ENCODE peak calls at places on chromosome 15, in ten cellular contexts. One of them, this sample, is unnamed.
A peak's percentile ranks its signal among the peaks of the same experiment; 100 is the strongest.

GRCh38 chr15:40190591-40190990 is 29.7 kb downstream of the BUB1B start:
- DNase-seq in aorta: no peak
- DNase-seq in amniotic stem cell: no peak
- DNase-seq in tibial artery: no peak
- DNase-seq in T-cell: no peak
- DNase-seq in central memory CD8-positive, alpha-beta T cell: no peak
- DNase-seq in epithelial cell of esophagus: peak; percentile 81
- DNase-seq in AG04449: no peak
- DNase-seq in cardiac fibroblast: peak; percentile 75
- DNase-seq in left ventricle myocardium inferior: no peak
- DNase-seq in this sample: no peak

GRCh38 chr15:40600956-40601355 is 6.9 kb downstream of the KNL1 start:
- DNase-seq in aorta: no peak
- DNase-seq in amniotic stem cell: no peak
- DNase-seq in tibial artery: no peak
- DNase-seq in T-cell: no peak
- DNase-seq in central memory CD8-positive, alpha-beta T cell: no peak
- DNase-seq in epithelial cell of esophagus: no peak
- DNase-seq in AG04449: no peak
- DNase-seq in cardiac fibroblast: no peak
- DNase-seq in left ventricle myocardium inferior: no peak
- DNase-seq in this sample: no peak

GRCh38 chr15:99452728-99453643 is 112.8 kb upstream of the MEF2A start:
- DNase-seq in aorta: peak; percentile 93
- DNase-seq in amniotic stem cell: no peak
- DNase-seq in tibial artery: peak; percentile 91
- DNase-seq in T-cell: no peak
- DNase-seq in central memory CD8-positive, alpha-beta T cell: peak; percentile 6
- DNase-seq in epithelial cell of esophagus: no peak
- DNase-seq in AG04449: no peak
- DNase-seq in cardiac fibroblast: peak; percentile 66
- DNase-seq in left ventricle myocardium inferior: peak; percentile 89
- DNase-seq in this sample: peak; percentile 93

GRCh38 chr15:60423540-60423939 is 25.8 kb upstream of the ANXA2 start:
- DNase-seq in aorta: no peak
- DNase-seq in amniotic stem cell: peak; percentile 92
- DNase-seq in tibial artery: no peak
- DNase-seq in T-cell: no peak
- DNase-seq in central memory CD8-positive, alpha-beta T cell: no peak
- DNase-seq in epithelial cell of esophagus: peak; percentile 86
- DNase-seq in AG04449: peak; percentile 75
- DNase-seq in cardiac fibroblast: peak; percentile 93
- DNase-seq in left ventricle myocardium inferior: no peak
- DNase-seq in this sample: no peak

GRCh38 chr15:69451951-69452701 is 492 bp upstream of the RPLP1 start:
- DNase-seq in aorta: peak; percentile 81
- DNase-seq in amniotic stem cell: no peak
- DNase-seq in tibial artery: no peak
- DNase-seq in T-cell: no peak
- DNase-seq in central memory CD8-positive, alpha-beta T cell: no peak
- DNase-seq in epithelial cell of esophagus: peak; percentile 45
- DNase-seq in AG04449: no peak
- DNase-seq in cardiac fibroblast: peak; percentile 64
- DNase-seq in left ventricle myocardium inferior: no peak
- DNase-seq in this sample: peak; percentile 81

GRCh38 chr15:69604050-69604378 is 151.4 kb downstream of the RPLP1 start:
- DNase-seq in aorta: no peak
- DNase-seq in amniotic stem cell: no peak
- DNase-seq in tibial artery: no peak
- DNase-seq in T-cell: no peak
- DNase-seq in central memory CD8-positive, alpha-beta T cell: no peak
- DNase-seq in epithelial cell of esophagus: peak; percentile 44
- DNase-seq in AG04449: no peak
- DNase-seq in cardiac fibroblast: no peak
- DNase-seq in left ventricle myocardium inferior: no peak
- DNase-seq in this sample: no peak

GRCh38 chr15:101426761-101427333 is 62.7 kb downstream of the PCSK6 start:
- DNase-seq in aorta: no peak
- DNase-seq in amniotic stem cell: no peak
- DNase-seq in tibial artery: no peak
- DNase-seq in T-cell: no peak
- DNase-seq in central memory CD8-positive, alpha-beta T cell: no peak
- DNase-seq in epithelial cell of esophagus: no peak
- DNase-seq in AG04449: no peak
- DNase-seq in cardiac fibroblast: no peak
- DNase-seq in left ventricle myocardium inferior: no peak
- DNase-seq in this sample: no peak

GRCh38 chr15:41899854-41900442 is 6.1 kb upstream of the SPTBN5 start:
- DNase-seq in aorta: no peak
- DNase-seq in amniotic stem cell: no peak
- DNase-seq in tibial artery: no peak
- DNase-seq in T-cell: no peak
- DNase-seq in central memory CD8-positive, alpha-beta T cell: no peak
- DNase-seq in epithelial cell of esophagus: no peak
- DNase-seq in AG04449: no peak
- DNase-seq in cardiac fibroblast: no peak
- DNase-seq in left ventricle myocardium inferior: no peak
- DNase-seq in this sample: no peak

GRCh38 chr15:64017082-64017588 is 29.1 kb downstream of the DAPK2 start:
- DNase-seq in aorta: no peak
- DNase-seq in amniotic stem cell: no peak
- DNase-seq in tibial artery: no peak
- DNase-seq in T-cell: no peak
- DNase-seq in central memory CD8-positive, alpha-beta T cell: no peak
- DNase-seq in epithelial cell of esophagus: peak; percentile 85
- DNase-seq in AG04449: no peak
- DNase-seq in cardiac fibroblast: no peak
- DNase-seq in left ventricle myocardium inferior: no peak
- DNase-seq in this sample: no peak

GRCh38 chr15:73075151-73075859 is 23.0 kb downstream of the NEO1 start:
- DNase-seq in aorta: no peak
- DNase-seq in amniotic stem cell: no peak
- DNase-seq in tibial artery: no peak
- DNase-seq in T-cell: no peak
- DNase-seq in central memory CD8-positive, alpha-beta T cell: no peak
- DNase-seq in epithelial cell of esophagus: peak; percentile 50
- DNase-seq in AG04449: no peak
- DNase-seq in cardiac fibroblast: no peak
- DNase-seq in left ventricle myocardium inferior: no peak
- DNase-seq in this sample: no peak

GRCh38 chr15:49421991-49422390 is 1.1 kb upstream of the FGF7 start:
- DNase-seq in aorta: peak; percentile 73
- DNase-seq in amniotic stem cell: no peak
- DNase-seq in tibial artery: peak; percentile 41
- DNase-seq in T-cell: no peak
- DNase-seq in central memory CD8-positive, alpha-beta T cell: peak; percentile 10
- DNase-seq in epithelial cell of esophagus: peak; percentile 63
- DNase-seq in AG04449: no peak
- DNase-seq in cardiac fibroblast: peak; percentile 74
- DNase-seq in left ventricle myocardium inferior: peak; percentile 30
- DNase-seq in this sample: no peak

GRCh38 chr15:97652700-97653167 is 307.8 kb upstream of the ARRDC4 start:
- DNase-seq in aorta: no peak
- DNase-seq in amniotic stem cell: no peak
- DNase-seq in tibial artery: no peak
- DNase-seq in T-cell: no peak
- DNase-seq in central memory CD8-positive, alpha-beta T cell: no peak
- DNase-seq in epithelial cell of esophagus: peak; percentile 6
- DNase-seq in AG04449: no peak
- DNase-seq in cardiac fibroblast: no peak
- DNase-seq in left ventricle myocardium inferior: peak; percentile 19
- DNase-seq in this sample: no peak

GRCh38 chr15:66221126-66221525 is 32.4 kb downstream of the MEGF11 start:
- DNase-seq in aorta: no peak
- DNase-seq in amniotic stem cell: no peak
- DNase-seq in tibial artery: no peak
- DNase-seq in T-cell: no peak
- DNase-seq in central memory CD8-positive, alpha-beta T cell: no peak
- DNase-seq in epithelial cell of esophagus: no peak
- DNase-seq in AG04449: no peak
- DNase-seq in cardiac fibroblast: peak; percentile 43
- DNase-seq in left ventricle myocardium inferior: no peak
- DNase-seq in this sample: no peak

GRCh38 chr15:27456807-27457206 is 485.8 kb downstream of the GABRG3 start:
- DNase-seq in aorta: no peak
- DNase-seq in amniotic stem cell: no peak
- DNase-seq in tibial artery: no peak
- DNase-seq in T-cell: no peak
- DNase-seq in central memory CD8-positive, alpha-beta T cell: no peak
- DNase-seq in epithelial cell of esophagus: no peak
- DNase-seq in AG04449: no peak
- DNase-seq in cardiac fibroblast: no peak
- DNase-seq in left ventricle myocardium inferior: no peak
- DNase-seq in this sample: no peak

GRCh38 chr15:76209523-76209922 is 101.7 kb downstream of the ETFA start:
- DNase-seq in aorta: peak; percentile 46
- DNase-seq in amniotic stem cell: no peak
- DNase-seq in tibial artery: no peak
- DNase-seq in T-cell: no peak
- DNase-seq in central memory CD8-positive, alpha-beta T cell: no peak
- DNase-seq in epithelial cell of esophagus: no peak
- DNase-seq in AG04449: no peak
- DNase-seq in cardiac fibroblast: no peak
- DNase-seq in left ventricle myocardium inferior: no peak
- DNase-seq in this sample: no peak

GRCh38 chr15:90571063-90571541 is 41.4 kb downstream of the CRTC3 start:
- DNase-seq in aorta: no peak
- DNase-seq in amniotic stem cell: no peak
- DNase-seq in tibial artery: peak; percentile 72
- DNase-seq in T-cell: no peak
- DNase-seq in central memory CD8-positive, alpha-beta T cell: no peak
- DNase-seq in epithelial cell of esophagus: peak; percentile 19
- DNase-seq in AG04449: no peak
- DNase-seq in cardiac fibroblast: no peak
- DNase-seq in left ventricle myocardium inferior: peak; percentile 38
- DNase-seq in this sample: peak; percentile 83

GRCh38 chr15:38603271-38603670 is 38.7 kb upstream of the RASGRP1 start:
- DNase-seq in aorta: no peak
- DNase-seq in amniotic stem cell: no peak
- DNase-seq in tibial artery: no peak
- DNase-seq in T-cell: no peak
- DNase-seq in central memory CD8-positive, alpha-beta T cell: no peak
- DNase-seq in epithelial cell of esophagus: no peak
- DNase-seq in AG04449: no peak
- DNase-seq in cardiac fibroblast: no peak
- DNase-seq in left ventricle myocardium inferior: no peak
- DNase-seq in this sample: no peak

GRCh38 chr15:31402511-31403056 is 75.9 kb downstream of the KLF13 start:
- DNase-seq in aorta: peak; percentile 86
- DNase-seq in amniotic stem cell: no peak
- DNase-seq in tibial artery: peak; percentile 88
- DNase-seq in T-cell: no peak
- DNase-seq in central memory CD8-positive, alpha-beta T cell: no peak
- DNase-seq in epithelial cell of esophagus: no peak
- DNase-seq in AG04449: no peak
- DNase-seq in cardiac fibroblast: peak; percentile 97
- DNase-seq in left ventricle myocardium inferior: peak; percentile 79
- DNase-seq in this sample: no peak

GRCh38 chr15:76274226-76274625 is 37.0 kb downstream of the ETFA start:
- DNase-seq in aorta: no peak
- DNase-seq in amniotic stem cell: no peak
- DNase-seq in tibial artery: no peak
- DNase-seq in T-cell: no peak
- DNase-seq in central memory CD8-positive, alpha-beta T cell: no peak
- DNase-seq in epithelial cell of esophagus: no peak
- DNase-seq in AG04449: no peak
- DNase-seq in cardiac fibroblast: peak; percentile 69
- DNase-seq in left ventricle myocardium inferior: no peak
- DNase-seq in this sample: no peak

GRCh38 chr15:68176601-68177000 is 28.5 kb downstream of the CALML4 start:
- DNase-seq in aorta: no peak
- DNase-seq in amniotic stem cell: no peak
- DNase-seq in tibial artery: no peak
- DNase-seq in T-cell: no peak
- DNase-seq in central memory CD8-positive, alpha-beta T cell: no peak
- DNase-seq in epithelial cell of esophagus: no peak
- DNase-seq in AG04449: no peak
- DNase-seq in cardiac fibroblast: peak; percentile 50
- DNase-seq in left ventricle myocardium inferior: no peak
- DNase-seq in this sample: no peak

GRCh38 chr15:82105458-82106205 is 59.8 kb upstream of the MEX3B start:
- DNase-seq in aorta: no peak
- DNase-seq in amniotic stem cell: no peak
- DNase-seq in tibial artery: no peak
- DNase-seq in T-cell: no peak
- DNase-seq in central memory CD8-positive, alpha-beta T cell: no peak
- DNase-seq in epithelial cell of esophagus: peak; percentile 39
- DNase-seq in AG04449: peak; percentile 84
- DNase-seq in cardiac fibroblast: peak; percentile 74
- DNase-seq in left ventricle myocardium inferior: no peak
- DNase-seq in this sample: no peak

GRCh38 chr15:88004379-88004778 is 252.2 kb downstream of the NTRK3 start:
- DNase-seq in aorta: no peak
- DNase-seq in amniotic stem cell: no peak
- DNase-seq in tibial artery: no peak
- DNase-seq in T-cell: no peak
- DNase-seq in central memory CD8-positive, alpha-beta T cell: no peak
- DNase-seq in epithelial cell of esophagus: no peak
- DNase-seq in AG04449: no peak
- DNase-seq in cardiac fibroblast: no peak
- DNase-seq in left ventricle myocardium inferior: no peak
- DNase-seq in this sample: no peak

GRCh38 chr15:71071529-71071928 is 43.7 kb upstream of the THSD4 start:
- DNase-seq in aorta: no peak
- DNase-seq in amniotic stem cell: no peak
- DNase-seq in tibial artery: no peak
- DNase-seq in T-cell: no peak
- DNase-seq in central memory CD8-positive, alpha-beta T cell: no peak
- DNase-seq in epithelial cell of esophagus: no peak
- DNase-seq in AG04449: no peak
- DNase-seq in cardiac fibroblast: no peak
- DNase-seq in left ventricle myocardium inferior: no peak
- DNase-seq in this sample: no peak

GRCh38 chr15:63892794-63893441 is 59.2 kb upstream of the HERC1 start:
- DNase-seq in aorta: no peak
- DNase-seq in amniotic stem cell: no peak
- DNase-seq in tibial artery: peak; percentile 32
- DNase-seq in T-cell: peak; percentile 75
- DNase-seq in central memory CD8-positive, alpha-beta T cell: peak; percentile 78
- DNase-seq in epithelial cell of esophagus: no peak
- DNase-seq in AG04449: no peak
- DNase-seq in cardiac fibroblast: no peak
- DNase-seq in left ventricle myocardium inferior: no peak
- DNase-seq in this sample: no peak

GRCh38 chr15:78727561-78727960 is 83.7 kb downstream of the ADAMTS7 start:
- DNase-seq in aorta: no peak
- DNase-seq in amniotic stem cell: no peak
- DNase-seq in tibial artery: no peak
- DNase-seq in T-cell: no peak
- DNase-seq in central memory CD8-positive, alpha-beta T cell: no peak
- DNase-seq in epithelial cell of esophagus: peak; percentile 22
- DNase-seq in AG04449: no peak
- DNase-seq in cardiac fibroblast: no peak
- DNase-seq in left ventricle myocardium inferior: no peak
- DNase-seq in this sample: no peak

GRCh38 chr15:45314960-45315359 is 62.9 kb downstream of the SLC28A2 start:
- DNase-seq in aorta: no peak
- DNase-seq in amniotic stem cell: no peak
- DNase-seq in tibial artery: no peak
- DNase-seq in T-cell: no peak
- DNase-seq in central memory CD8-positive, alpha-beta T cell: no peak
- DNase-seq in epithelial cell of esophagus: peak; percentile 30
- DNase-seq in AG04449: no peak
- DNase-seq in cardiac fibroblast: peak; percentile 6
- DNase-seq in left ventricle myocardium inferior: no peak
- DNase-seq in this sample: no peak

This sample was measured in cardiac septum.